ENCODE peak calls at places on chromosomes 2 and 18, in five cellular contexts. One of them, this sample, is unnamed. For H3K27me3, the result is how much of the 10 kb centered on the place peaks cover.

GRCh38 chr2:15457868-15458267 is 103.3 kb downstream of the NBAS start:
- DNase-seq in uterus: no peak
- DNase-seq in upper lobe of left lung: no peak
- DNase-seq in neural progenitor cell: no peak
- DNase-seq in adrenal gland: no peak
- DNase-seq in this sample: no peak

GRCh38 chr2:157936464-157936863 is 60.3 kb upstream of the ACVR1 start:
- DNase-seq in uterus: no peak
- DNase-seq in upper lobe of left lung: no peak
- DNase-seq in neural progenitor cell: no peak
- DNase-seq in adrenal gland: no peak
- DNase-seq in this sample: peak

GRCh38 chr2:132568679-132569078 is 101.3 kb downstream of the LYPD1 start:
- DNase-seq in uterus: no peak
- DNase-seq in upper lobe of left lung: no peak
- DNase-seq in neural progenitor cell: no peak
- DNase-seq in adrenal gland: no peak
- DNase-seq in this sample: no peak

GRCh38 chr18:22710628-22711380 is 222.3 kb upstream of the RBBP8 start:
- DNase-seq in uterus: peak
- DNase-seq in upper lobe of left lung: peak
- DNase-seq in neural progenitor cell: peak
- DNase-seq in adrenal gland: peak
- DNase-seq in this sample: peak

GRCh38 chr2:45067859-45068642 is 58.8 kb upstream of the SIX2 start:
- DNase-seq in uterus: no peak
- DNase-seq in upper lobe of left lung: no peak
- DNase-seq in neural progenitor cell: peak
- DNase-seq in adrenal gland: no peak
- DNase-seq in this sample: no peak

GRCh38 chr18:1094408-1094807 is 189.7 kb downstream of the ADCYAP1 start:
- DNase-seq in uterus: no peak
- DNase-seq in upper lobe of left lung: no peak
- DNase-seq in neural progenitor cell: no peak
- DNase-seq in adrenal gland: no peak
- DNase-seq in this sample: peak

GRCh38 chr2:234706086-234706485 is 209.2 kb upstream of the ARL4C start:
- DNase-seq in uterus: no peak
- DNase-seq in upper lobe of left lung: no peak
- DNase-seq in neural progenitor cell: no peak
- DNase-seq in adrenal gland: no peak
- DNase-seq in this sample: no peak

GRCh38 chr2:119255760-119256573 is 32.3 kb downstream of the STEAP3 start:
- DNase-seq in uterus: no peak
- DNase-seq in upper lobe of left lung: no peak
- DNase-seq in neural progenitor cell: peak
- DNase-seq in adrenal gland: peak
- DNase-seq in this sample: peak

GRCh38 chr2:133836691-133837090 is 268.4 kb upstream of the NCKAP5 start:
- DNase-seq in uterus: no peak
- DNase-seq in upper lobe of left lung: no peak
- DNase-seq in neural progenitor cell: no peak
- DNase-seq in adrenal gland: no peak
- DNase-seq in this sample: no peak

GRCh38 chr18:45139478-45139877 is 458.8 kb downstream of the SETBP1 start:
- DNase-seq in uterus: no peak
- DNase-seq in upper lobe of left lung: no peak
- DNase-seq in neural progenitor cell: no peak
- DNase-seq in adrenal gland: no peak
- DNase-seq in this sample: no peak

GRCh38 chr2:4674007-4674406 is 970.6 kb downstream of the DCDC2C start:
- DNase-seq in uterus: no peak
- DNase-seq in upper lobe of left lung: peak
- DNase-seq in neural progenitor cell: no peak
- DNase-seq in adrenal gland: no peak
- DNase-seq in this sample: no peak

GRCh38 chr2:2874805-2875204 is 502.8 kb downstream of the EIPR1 start:
- DNase-seq in uterus: no peak
- DNase-seq in upper lobe of left lung: no peak
- DNase-seq in neural progenitor cell: no peak
- DNase-seq in adrenal gland: no peak
- DNase-seq in this sample: no peak

GRCh38 chr2:47354013-47354816 is 48.7 kb upstream of the MSH2 start:
- DNase-seq in uterus: no peak
- DNase-seq in upper lobe of left lung: no peak
- DNase-seq in neural progenitor cell: no peak
- DNase-seq in adrenal gland: peak
- DNase-seq in this sample: no peak

GRCh38 chr2:191105082-191105481 is 45.7 kb downstream of the STAT4 start:
- DNase-seq in uterus: no peak
- DNase-seq in upper lobe of left lung: no peak
- DNase-seq in neural progenitor cell: no peak
- DNase-seq in adrenal gland: no peak
- DNase-seq in this sample: peak

GRCh38 chr2:215833531-215834162 is 179.7 kb downstream of the MREG start:
- DNase-seq in uterus: no peak
- DNase-seq in upper lobe of left lung: no peak
- DNase-seq in neural progenitor cell: no peak
- DNase-seq in adrenal gland: no peak
- DNase-seq in this sample: peak

GRCh38 chr18:23191952-23192662 is 56.8 kb downstream of the CABLES1 start:
- DNase-seq in uterus: peak
- DNase-seq in upper lobe of left lung: no peak
- DNase-seq in neural progenitor cell: no peak
- DNase-seq in adrenal gland: peak
- DNase-seq in this sample: peak

GRCh38 chr2:236170678-236171212 is 2.6 kb upstream of the GBX2 start:
- DNase-seq in uterus: no peak
- DNase-seq in upper lobe of left lung: no peak
- DNase-seq in neural progenitor cell: peak
- DNase-seq in adrenal gland: no peak
- DNase-seq in this sample: no peak

GRCh38 chr2:236172866-236173733 is 4.9 kb upstream of the GBX2 start:
- DNase-seq in uterus: no peak
- DNase-seq in upper lobe of left lung: peak
- DNase-seq in neural progenitor cell: peak
- DNase-seq in adrenal gland: no peak
- DNase-seq in this sample: no peak

GRCh38 chr2:236171213-236172201 is 3.3 kb upstream of the GBX2 start:
- DNase-seq in uterus: no peak
- DNase-seq in upper lobe of left lung: peak
- DNase-seq in neural progenitor cell: peak
- DNase-seq in adrenal gland: no peak
- DNase-seq in this sample: no peak

GRCh38 chr2:236173734-236174607 is 5.8 kb upstream of the GBX2 start:
- DNase-seq in uterus: no peak
- DNase-seq in upper lobe of left lung: no peak
- DNase-seq in neural progenitor cell: peak
- DNase-seq in adrenal gland: no peak
- DNase-seq in this sample: no peak

GRCh38 chr2:236172238-236172865 is 4.2 kb upstream of the GBX2 start:
- DNase-seq in uterus: no peak
- DNase-seq in upper lobe of left lung: no peak
- DNase-seq in neural progenitor cell: peak
- DNase-seq in adrenal gland: no peak
- DNase-seq in this sample: no peak
- H3K27me3 ChIP-seq in uterus: under half
- H3K27me3 ChIP-seq in upper lobe of left lung: half or more
- H3K27me3 ChIP-seq in neural progenitor cell: half or more
- H3K27me3 ChIP-seq in adrenal gland: half or more
- H3K27me3 ChIP-seq in this sample: half or more

GRCh38 chr2:219353129-219353528 is 20.6 kb upstream of the RESP18 start:
- DNase-seq in uterus: no peak
- DNase-seq in upper lobe of left lung: no peak
- DNase-seq in neural progenitor cell: no peak
- DNase-seq in adrenal gland: no peak
- DNase-seq in this sample: no peak

GRCh38 chr2:219352448-219353023 is 20.0 kb upstream of the RESP18 start:
- DNase-seq in uterus: no peak
- DNase-seq in upper lobe of left lung: no peak
- DNase-seq in neural progenitor cell: peak
- DNase-seq in adrenal gland: peak
- DNase-seq in this sample: peak

GRCh38 chr2:219350938-219351280 is 18.4 kb upstream of the RESP18 start:
- DNase-seq in uterus: no peak
- DNase-seq in upper lobe of left lung: no peak
- DNase-seq in neural progenitor cell: peak
- DNase-seq in adrenal gland: no peak
- DNase-seq in this sample: no peak

GRCh38 chr2:219354582-219354981 is 22.0 kb upstream of the RESP18 start:
- DNase-seq in uterus: no peak
- DNase-seq in upper lobe of left lung: no peak
- DNase-seq in neural progenitor cell: no peak
- DNase-seq in adrenal gland: no peak
- DNase-seq in this sample: no peak

GRCh38 chr2:219350215-219350937 is 17.8 kb upstream of the RESP18 start:
- DNase-seq in uterus: no peak
- DNase-seq in upper lobe of left lung: no peak
- DNase-seq in neural progenitor cell: no peak
- DNase-seq in adrenal gland: no peak
- DNase-seq in this sample: no peak
- H3K27me3 ChIP-seq in uterus: under half
- H3K27me3 ChIP-seq in upper lobe of left lung: under half
- H3K27me3 ChIP-seq in neural progenitor cell: under half
- H3K27me3 ChIP-seq in adrenal gland: under half
- H3K27me3 ChIP-seq in this sample: under half

GRCh38 chr2:16729335-16729734 is 63.7 kb upstream of the CYRIA start:
- DNase-seq in uterus: no peak
- DNase-seq in upper lobe of left lung: no peak
- DNase-seq in neural progenitor cell: no peak
- DNase-seq in adrenal gland: no peak
- DNase-seq in this sample: no peak
- H3K27me3 ChIP-seq in uterus: under half
- H3K27me3 ChIP-seq in upper lobe of left lung: under half
- H3K27me3 ChIP-seq in neural progenitor cell: under half
- H3K27me3 ChIP-seq in adrenal gland: under half
- H3K27me3 ChIP-seq in this sample: under half

GRCh38 chr2:70799706-70800105 is 9.3 kb upstream of the FIGLA start:
- DNase-seq in uterus: no peak
- DNase-seq in upper lobe of left lung: no peak
- DNase-seq in neural progenitor cell: no peak
- DNase-seq in adrenal gland: no peak
- DNase-seq in this sample: no peak

GRCh38 chr2:70795164-70795995 is 4.9 kb upstream of the FIGLA start:
- DNase-seq in uterus: no peak
- DNase-seq in upper lobe of left lung: no peak
- DNase-seq in neural progenitor cell: no peak
- DNase-seq in adrenal gland: no peak
- DNase-seq in this sample: no peak

GRCh38 chr2:70793450-70793849 is 3.0 kb upstream of the FIGLA start:
- DNase-seq in uterus: no peak
- DNase-seq in upper lobe of left lung: no peak
- DNase-seq in neural progenitor cell: no peak
- DNase-seq in adrenal gland: no peak
- DNase-seq in this sample: no peak

GRCh38 chr2:70796247-70796646 is 5.8 kb upstream of the FIGLA start:
- DNase-seq in uterus: no peak
- DNase-seq in upper lobe of left lung: no peak
- DNase-seq in neural progenitor cell: peak
- DNase-seq in adrenal gland: no peak
- DNase-seq in this sample: no peak

DNA sequence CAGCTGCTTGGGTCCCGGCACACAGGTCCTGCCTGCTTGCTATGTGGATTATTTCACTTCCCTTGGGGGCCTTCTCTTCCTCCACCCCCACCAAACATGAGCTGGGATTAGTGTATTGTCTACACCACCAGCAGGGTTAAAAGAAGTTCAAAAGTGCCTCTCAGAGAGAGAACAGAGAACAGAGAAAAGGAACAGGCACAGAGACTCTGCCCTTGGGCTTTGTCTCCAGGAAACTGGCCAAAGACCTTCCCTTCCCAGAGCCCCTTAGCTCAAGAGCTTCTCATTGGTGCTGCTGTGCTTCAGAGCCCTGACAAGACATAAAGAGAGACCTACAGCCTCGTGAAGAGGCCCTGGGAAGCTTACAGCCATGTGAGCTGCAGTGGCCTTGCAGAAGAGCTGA is 7.1 kb upstream of the FIGLA start:
- DNase-seq in uterus: no peak
- DNase-seq in upper lobe of left lung: no peak
- DNase-seq in neural progenitor cell: no peak
- DNase-seq in adrenal gland: no peak
- DNase-seq in this sample: no peak
- H3K27me3 ChIP-seq in uterus: under half
- H3K27me3 ChIP-seq in upper lobe of left lung: under half
- H3K27me3 ChIP-seq in neural progenitor cell: under half
- H3K27me3 ChIP-seq in adrenal gland: under half
- H3K27me3 ChIP-seq in this sample: under half

GRCh38 chr2:109129921-109130725 is 1.1 kb downstream of the SH3RF3 start:
- DNase-seq in uterus: no peak
- DNase-seq in upper lobe of left lung: peak
- DNase-seq in neural progenitor cell: peak
- DNase-seq in adrenal gland: peak
- DNase-seq in this sample: no peak

GRCh38 chr2:109130726-109130995 is 1.7 kb downstream of the SH3RF3 start:
- DNase-seq in uterus: no peak
- DNase-seq in upper lobe of left lung: no peak
- DNase-seq in neural progenitor cell: no peak
- DNase-seq in adrenal gland: no peak
- DNase-seq in this sample: no peak

GRCh38 chr2:109133746-109134145 is 4.7 kb downstream of the SH3RF3 start:
- DNase-seq in uterus: no peak
- DNase-seq in upper lobe of left lung: no peak
- DNase-seq in neural progenitor cell: no peak
- DNase-seq in adrenal gland: no peak
- DNase-seq in this sample: no peak

GRCh38 chr2:109132626-109133025 is 3.6 kb downstream of the SH3RF3 start:
- DNase-seq in uterus: no peak
- DNase-seq in upper lobe of left lung: no peak
- DNase-seq in neural progenitor cell: no peak
- DNase-seq in adrenal gland: no peak
- DNase-seq in this sample: no peak

GRCh38 chr2:109131777-109132176 is 2.8 kb downstream of the SH3RF3 start:
- DNase-seq in uterus: no peak
- DNase-seq in upper lobe of left lung: no peak
- DNase-seq in neural progenitor cell: no peak
- DNase-seq in adrenal gland: no peak
- DNase-seq in this sample: no peak
- H3K27me3 ChIP-seq in uterus: under half
- H3K27me3 ChIP-seq in upper lobe of left lung: under half
- H3K27me3 ChIP-seq in neural progenitor cell: half or more
- H3K27me3 ChIP-seq in adrenal gland: under half
- H3K27me3 ChIP-seq in this sample: under half